ENCODE peak calls at places on chromosomes 16 and 17, in four cellular contexts. S is left ventricle myocardium superior, X is HEK293T, U is HT-29. Z is an unnamed sample.

GRCh38 chr16:30377812-30378235 is 3.2 kb downstream of the MYL11 start:
- DNase-seq in X (peak; percentile 88), U (peak; percentile 89), S (peak; percentile 98), Z (no peak)

GRCh38 chr17:18314059-18314730 is 599 bp downstream of the TOP3A start:
- DNase-seq in S (no peak), U (peak; percentile 12), X (no peak), Z (no peak)

GRCh38 chr17:50944054-50944901 is 78.1 kb upstream of the TOB1 start:
- DNase-seq in S (peak; percentile 89), U (peak; percentile 90), X (peak; percentile 60), Z (peak; percentile 95)

GRCh38 chr16:70428178-70428998 is 10.5 kb downstream of the ST3GAL2 start:
- DNase-seq in X (peak; percentile 43), U (peak; percentile 89), S (peak; percentile 98), Z (peak; percentile 92)

GRCh38 chr16:12323007-12323699 is 346.6 kb downstream of the SNX29 start:
- DNase-seq in U (no peak), S (no peak), X (no peak), Z (no peak)

GRCh38 chr17:17511971-17512858 is 16.0 kb upstream of the RASD1 start:
- DNase-seq in U (peak; percentile 23), S (peak; percentile 28), X (no peak), Z (no peak)

GRCh38 chr16:85554114-85554790 is 58.9 kb upstream of the GSE1 start:
- DNase-seq in X (peak; percentile 57), S (peak; percentile 57), U (peak; percentile 82), Z (peak; percentile 87)

GRCh38 chr17:42316755-42317154 is 28.5 kb downstream of the STAT5A start:
- DNase-seq in S (no peak), X (no peak), U (no peak), Z (no peak)

GRCh38 chr16:27235055-27235937 is 32.0 kb downstream of the KDM8 start:
- DNase-seq in U (peak; percentile 88), S (peak; percentile 90), X (peak; percentile 65), Z (peak; percentile 64)

GRCh38 chr16:58843675-58844074 is 109.6 kb upstream of the GOT2 start:
- DNase-seq in S (no peak), U (peak; percentile 53), X (no peak), Z (no peak)

GRCh38 chr17:77208217-77208808 is 67.5 kb downstream of the SEC14L1 start:
- DNase-seq in X (peak; percentile 39), S (no peak), U (no peak), Z (peak; percentile 71)

GRCh38 chr16:30142672-30143346 is 19.8 kb upstream of the MAPK3 start:
- DNase-seq in S (no peak), U (peak; percentile 45), X (no peak), Z (no peak)

GRCh38 chr16:17417740-17418139 is 53.0 kb downstream of the XYLT1 start:
- DNase-seq in U (no peak), X (no peak), S (no peak), Z (no peak)

GRCh38 chr17:41739661-41740352 is 5.4 kb upstream of the HAP1 start:
- DNase-seq in X (no peak), S (no peak), U (peak; percentile 49), Z (no peak)

Z was measured in HuH-7.5.